ENCODE peak calls at places on chromosomes 4 and X, in four cellular contexts. D is CD8-positive, alpha-beta T cell; E is KG1; W is stimulated activated CD4-positive, alpha-beta T cell treated with anti-CD3 and anti-CD28 coated beads, TNF-alpha, amount 100 ng/mL, for 1 hour. P is an unnamed sample.

GRCh38 chr4:145531193-145531592 is 49.5 kb downstream of the SMAD1 start:
- DNase-seq in D (no peak), E (no peak), W (no peak), P (no peak)

GRCh38 chrX:118347131-118347530 is 1.2 kb downstream of the WDR44 start:
- DNase-seq in D (no peak), E (no peak), W (no peak), P (no peak)

GRCh38 chrX:45479835-45480422 is 279.3 kb upstream of the DIPK2B start:
- DNase-seq in D (no peak), E (no peak), W (no peak), P (no peak)

GRCh38 chr4:100984901-100985300 is 362.4 kb downstream of the PPP3CA start:
- DNase-seq in D (no peak), E (no peak), W (no peak), P (no peak)

GRCh38 chr4:20254517-20255250 is 3.0 kb downstream of the SLIT2 start:
- DNase-seq in D (no peak), E (no peak), W (no peak), P (no peak)

GRCh38 chr4:53050361-53050774 is 188.3 kb downstream of the RASL11B start:
- DNase-seq in D (no peak), E (no peak), W (no peak), P (no peak)

GRCh38 chr4:71163317-71163716 is 169.9 kb downstream of the DCK start:
- DNase-seq in D (no peak), E (no peak), W (no peak), P (no peak)

GRCh38 chr4:10173039-10173753 is 56.6 kb upstream of the WDR1 start:
- DNase-seq in D (no peak), E (no peak), W (no peak), P (no peak)

GRCh38 chr4:109301691-109302365 is 630 bp downstream of the COL25A1 start:
- DNase-seq in D (peak; percentile 49), E (no peak), W (no peak), P (no peak)

GRCh38 chrX:153933751-153934472 is 925 bp downstream of the NAA10 start:
- DNase-seq in D (no peak), E (no peak), W (no peak), P (no peak)

GRCh38 chr4:153427363-153428071 is 38.6 kb upstream of the TMEM131L start:
- DNase-seq in D (no peak), E (no peak), W (no peak), P (no peak)

GRCh38 chr4:41814565-41814964 is 66.0 kb upstream of the PHOX2B start:
- DNase-seq in D (no peak), E (no peak), W (no peak), P (no peak)

GRCh38 chr4:184383497-184384055 is 90.8 kb downstream of the IRF2 start:
- DNase-seq in D (no peak), E (no peak), W (no peak), P (no peak)

GRCh38 chr4:156329779-156330178 is 376.1 kb upstream of the CTSO start:
- DNase-seq in D (no peak), E (no peak), W (no peak), P (no peak)

GRCh38 chr4:76195326-76195725 is 18.3 kb downstream of the SCARB2 start:
- DNase-seq in D (no peak), E (no peak), W (no peak), P (no peak)

GRCh38 chr4:153095448-153096204 is 108.6 kb upstream of the TRIM2 start:
- DNase-seq in D (no peak), E (no peak), W (no peak), P (no peak)

GRCh38 chr4:81562093-81562492 is 90.4 kb upstream of the RASGEF1B start:
- DNase-seq in D (no peak), E (no peak), W (no peak), P (peak; percentile 40)

GRCh38 chrX:112148397-112148796 is 65.8 kb upstream of the TRPC5 start:
- DNase-seq in D (no peak), E (no peak), W (no peak), P (no peak)

GRCh38 chrX:139930923-139931645 is 1.8 kb downstream of the ATP11C start:
- DNase-seq in D (peak; percentile 52), E (peak; percentile 12), W (no peak), P (no peak)